ENCODE peak calls at places on chromosomes 5 and 9, in eight cellular contexts. V, X, D, R, M, E, A and T are unnamed samples.

GRCh38 chr5:108989761-108990392 is 242.2 kb downstream of the FER start:
- DNase-seq in V (no peak), X (no peak), D (no peak), R (no peak), M (no peak), E (no peak), A (no peak), T (no peak)

GRCh38 chr9:100111235-100111634 is 12.2 kb downstream of the INVS start:
- DNase-seq in V (peak), X (no peak), D (no peak), R (peak), M (peak), E (no peak), A (peak), T (no peak)

GRCh38 chr9:33435821-33436277 is 11.5 kb downstream of the AQP3 start:
- DNase-seq in V (no peak), X (no peak), D (no peak), R (no peak), M (no peak), E (no peak), A (no peak), T (no peak)

GRCh38 chr5:141338538-141339306 is at the start of gene PCDHGA2:
- DNase-seq in V (no peak), X (no peak), D (no peak), R (no peak), M (peak), E (no peak), A (no peak), T (no peak)

GRCh38 chr9:92590386-92590785 is 54.6 kb upstream of the ECM2 start:
- DNase-seq in V (peak), X (no peak), D (no peak), R (no peak), M (peak), E (no peak), A (peak), T (no peak)

GRCh38 chr9:120735415-120736126 is 21.3 kb upstream of the MEGF9 start:
- DNase-seq in V (no peak), X (no peak), D (no peak), R (no peak), M (no peak), E (no peak), A (no peak), T (no peak)

GRCh38 chr9:3980771-3981170 is 319.1 kb downstream of the GLIS3 start:
- DNase-seq in V (no peak), X (no peak), D (peak), R (no peak), M (no peak), E (no peak), A (no peak), T (peak)

GRCh38 chr9:81497096-81497495 is 192.3 kb downstream of the TLE1 start:
- DNase-seq in V (no peak), X (no peak), D (no peak), R (no peak), M (no peak), E (no peak), A (no peak), T (no peak)

GRCh38 chr5:168706655-168707069 is 127.5 kb upstream of the PANK3 start:
- DNase-seq in V (peak), X (no peak), D (no peak), R (peak), M (peak), E (no peak), A (no peak), T (peak)

GRCh38 chr9:123382659-123383511 is 26.9 kb downstream of the CRB2 start:
- DNase-seq in V (no peak), X (no peak), D (no peak), R (no peak), M (no peak), E (no peak), A (no peak), T (no peak)

GRCh38 chr5:124697912-124698690 is 48.3 kb downstream of the ZNF608 start:
- DNase-seq in V (no peak), X (no peak), D (no peak), R (peak), M (peak), E (no peak), A (no peak), T (no peak)

GRCh38 chr5:43074987-43075318 is 34.8 kb upstream of the ANXA2R start:
- DNase-seq in V (no peak), X (no peak), D (no peak), R (no peak), M (no peak), E (no peak), A (no peak), T (no peak)

GRCh38 chr9:14369011-14369410 is 55.1 kb upstream of the NFIB start:
- DNase-seq in V (no peak), X (no peak), D (no peak), R (no peak), M (no peak), E (no peak), A (no peak), T (no peak)

GRCh38 chr5:114903767-114904166 is 265.9 kb downstream of the TRIM36 start:
- DNase-seq in V (no peak), X (no peak), D (no peak), R (no peak), M (no peak), E (no peak), A (no peak), T (no peak)

DNA sequence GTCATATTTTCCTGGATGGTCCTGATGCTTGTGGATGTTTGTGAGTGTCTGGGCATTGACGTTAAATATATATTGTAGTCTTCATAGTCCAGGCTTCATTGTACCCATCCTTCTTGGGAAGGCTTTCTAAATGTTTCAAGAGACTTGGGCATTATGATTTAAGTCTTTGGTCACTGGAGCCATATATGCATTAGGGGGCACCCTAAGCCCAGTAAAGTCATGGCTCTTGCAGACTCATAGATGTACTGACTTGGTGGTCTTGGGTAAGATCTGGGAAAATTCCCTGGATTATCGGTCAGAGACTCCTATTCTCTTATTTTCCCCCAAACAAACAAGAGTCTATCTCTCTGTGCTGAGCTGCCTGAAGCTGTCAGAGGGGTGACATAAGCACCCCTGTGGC is 271.1 kb downstream of the TRIM36 start:
- DNase-seq in V (no peak), X (no peak), D (no peak), R (no peak), M (no peak), E (no peak), A (no peak), T (no peak)
- TF ChIP-seq CTCF in V (no peak), X (no peak), D (no peak), R (no peak), M (no peak), E (peak), A (no peak), T (no peak)

GRCh38 chr9:93826209-93826608 is 128.9 kb downstream of the BARX1 start:
- DNase-seq in V (no peak), X (no peak), D (no peak), R (no peak), M (no peak), E (no peak), A (peak), T (no peak)
- TF ChIP-seq CTCF in V (peak), X (peak), D (peak), R (peak), M (no peak), E (peak), A (peak), T (peak)

DNA sequence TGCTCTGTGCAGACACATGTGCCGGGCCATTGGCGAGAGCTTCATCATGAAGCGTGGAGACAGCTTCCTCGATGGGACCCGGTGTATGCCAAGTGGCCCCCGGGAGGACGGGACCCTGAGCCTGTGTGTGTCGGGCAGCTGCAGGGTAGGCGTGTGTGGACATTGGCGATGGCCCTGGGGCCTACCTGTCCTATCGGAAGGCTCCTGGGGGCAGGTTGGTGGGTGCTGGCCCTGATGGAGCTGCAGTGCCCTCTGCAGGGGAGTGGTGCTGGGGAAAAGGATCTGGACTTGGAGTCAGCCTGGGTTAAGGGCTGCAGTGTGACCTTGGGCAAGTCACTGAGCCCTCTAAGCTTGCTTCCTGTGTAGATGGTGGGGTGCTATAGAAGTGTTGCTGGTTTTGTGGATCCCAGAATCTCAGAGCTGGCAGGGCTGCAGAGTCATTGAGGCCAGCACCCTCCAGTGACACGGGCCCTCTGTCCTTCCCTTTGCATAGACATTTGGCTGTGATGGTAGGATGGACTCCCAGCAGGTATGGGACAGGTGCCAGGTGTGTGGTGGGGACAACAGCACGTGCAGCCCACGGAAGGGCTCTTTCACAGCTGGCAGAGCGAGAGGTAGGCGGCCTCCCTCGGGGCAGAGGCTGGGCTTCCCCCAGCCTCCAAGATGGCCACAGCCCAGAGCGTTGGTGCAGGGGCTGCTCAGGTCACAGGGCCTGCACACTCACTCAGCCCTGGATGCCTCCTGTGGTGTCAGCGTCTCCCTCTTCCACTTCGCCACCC is 15.8 kb downstream of the ADAMTS13 start:
- DNase-seq in V (no peak), X (no peak), D (no peak), R (no peak), M (no peak), E (no peak), A (no peak), T (no peak)
- TF ChIP-seq CTCF in V (no peak), X (no peak), D (peak), R (peak), M (no peak), E (peak), A (no peak), T (no peak)

GRCh38 chr5:126837907-126838539 is 61.1 kb downstream of the LMNB1 start:
- DNase-seq in V (no peak), X (no peak), D (no peak), R (no peak), M (no peak), E (no peak), A (no peak), T (no peak)
- TF ChIP-seq CTCF in V (peak), X (no peak), D (no peak), R (peak), M (peak), E (no peak), A (no peak), T (no peak)

DNA sequence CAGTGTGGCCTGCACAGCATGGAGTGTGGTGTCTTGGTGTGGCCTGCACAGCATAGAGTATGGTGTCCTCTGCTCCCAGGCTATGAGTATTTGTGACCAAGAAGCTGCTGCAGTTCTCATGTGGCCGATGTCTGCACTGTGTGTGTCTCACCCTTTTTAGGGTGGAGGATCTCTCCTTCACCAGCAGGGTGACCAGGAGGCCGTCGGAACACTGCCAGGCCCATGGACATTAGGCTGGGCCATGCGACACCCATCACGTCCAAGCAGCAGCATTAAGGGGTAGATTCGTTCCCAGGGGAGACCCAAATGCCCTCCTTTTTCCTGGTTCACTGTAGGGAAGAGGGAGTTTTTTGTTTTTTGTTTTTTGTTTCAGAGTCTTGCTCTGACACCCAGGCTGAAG is 115.3 kb upstream of the SPIN1 start:
- DNase-seq in V (no peak), X (no peak), D (no peak), R (no peak), M (no peak), E (no peak), A (no peak), T (no peak)
- TF ChIP-seq CTCF in V (no peak), X (no peak), D (no peak), R (no peak), M (no peak), E (no peak), A (no peak), T (no peak)